ENCODE peak calls at places on chromosomes 4 and X, in four cellular contexts. A, G, Y and H are unnamed samples.

GRCh38 chrX:68763481-68763880 is 65.3 kb upstream of the EFNB1 start:
- DNase-seq in A (no peak), G (no peak), Y (no peak), H (no peak)

GRCh38 chr4:47862297-47862696 is 24.4 kb upstream of the CORIN start:
- DNase-seq in A (peak), G (no peak), Y (no peak), H (no peak)

GRCh38 chr4:162274354-162274753 is 110.6 kb upstream of the FSTL5 start:
- DNase-seq in A (no peak), G (peak), Y (no peak), H (no peak)

GRCh38 chr4:175176710-175177109 is 258.6 kb downstream of the ADAM29 start:
- DNase-seq in A (no peak), G (no peak), Y (no peak), H (no peak)

GRCh38 chrX:149825424-149825823 is 43.7 kb downstream of the MAGEA9 start:
- DNase-seq in A (no peak), G (no peak), Y (no peak), H (no peak)

GRCh38 chr4:80091184-80091583 is 18.2 kb upstream of the ANTXR2 start:
- DNase-seq in A (no peak), G (no peak), Y (no peak), H (no peak)

GRCh38 chrX:54641530-54641929 is 111.5 kb downstream of the GNL3L start:
- DNase-seq in A (no peak), G (no peak), Y (no peak), H (no peak)

GRCh38 chr4:4969298-4969697 is 50.0 kb downstream of the CYTL1 start:
- DNase-seq in A (no peak), G (no peak), Y (no peak), H (no peak)

GRCh38 chrX:30308263-30309138 is 689 bp downstream of the NR0B1 start:
- DNase-seq in A (no peak), G (peak), Y (peak), H (peak)

GRCh38 chr4:156193116-156193515 is 239.4 kb upstream of the CTSO start:
- DNase-seq in A (no peak), G (no peak), Y (no peak), H (no peak)

GRCh38 chrX:136768469-136769084 is 12.2 kb downstream of the ARHGEF6 start:
- DNase-seq in A (peak), G (peak), Y (peak), H (peak)

GRCh38 chr4:119628281-119629141 is at the start of gene PDE5A:
- DNase-seq in A (peak), G (peak), Y (peak), H (peak)

GRCh38 chr4:55553442-55553841 is 6.7 kb upstream of the CLOCK start:
- DNase-seq in A (no peak), G (no peak), Y (peak), H (no peak)

GRCh38 chrX:25012793-25013592 is 2.8 kb downstream of the ARX start:
- DNase-seq in A (no peak), G (no peak), Y (no peak), H (no peak)

GRCh38 chrX:154436597-154437397 is at the start of gene GDI1:
- DNase-seq in A (peak), G (peak), Y (peak), H (peak)

GRCh38 chrX:68045008-68045577 is 388.2 kb downstream of the OPHN1 start:
- DNase-seq in A (peak), G (no peak), Y (no peak), H (no peak)

GRCh38 chrX:108420481-108420880 is 17.7 kb downstream of the COL4A6 start:
- DNase-seq in A (no peak), G (no peak), Y (no peak), H (no peak)

GRCh38 chrX:71540801-71541545 is 8.1 kb downstream of the OGT start:
- DNase-seq in A (no peak), G (peak), Y (no peak), H (no peak)

GRCh38 chr4:98481167-98481566 is 177.2 kb downstream of the TSPAN5 start:
- DNase-seq in A (no peak), G (no peak), Y (no peak), H (no peak)

GRCh38 chrX:128106630-128107029 is 54.4 kb upstream of the ACTRT1 start:
- DNase-seq in A (no peak), G (no peak), Y (no peak), H (peak)

GRCh38 chrX:150224676-150225075 is 138.4 kb upstream of the MAMLD1 start:
- DNase-seq in A (no peak), G (no peak), Y (no peak), H (no peak)

GRCh38 chrX:24023972-24024664 is 2.9 kb downstream of the KLHL15 start:
- DNase-seq in A (no peak), G (no peak), Y (no peak), H (no peak)

GRCh38 chr4:55819634-55820033 is at the start of gene EXOC1L:
- DNase-seq in A (no peak), G (no peak), Y (peak), H (no peak)

GRCh38 chrX:51893931-51894696 is 691 bp downstream of the MAGED1 start:
- DNase-seq in A (no peak), G (no peak), Y (peak), H (no peak)

GRCh38 chr4:5524900-5525299 is 183.5 kb downstream of the EVC2 start:
- DNase-seq in A (no peak), G (no peak), Y (no peak), H (no peak)

GRCh38 chr4:146585761-146586333 is 52.8 kb upstream of the POU4F2 start:
- DNase-seq in A (peak), G (no peak), Y (no peak), H (no peak)

GRCh38 chrX:26851981-26852380 is 611.2 kb downstream of the PPP4R3C start:
- DNase-seq in A (no peak), G (no peak), Y (no peak), H (no peak)

GRCh38 chrX:23118890-23119527 is 119.2 kb downstream of the DDX53 start:
- DNase-seq in A (no peak), G (no peak), Y (no peak), H (no peak)

GRCh38 chr4:155828628-155829027 is 37.4 kb downstream of the ASIC5 start:
- DNase-seq in A (no peak), G (no peak), Y (no peak), H (no peak)

GRCh38 chrX:38657562-38657961 is 96.2 kb downstream of the TSPAN7 start:
- DNase-seq in A (no peak), G (no peak), Y (no peak), H (no peak)

GRCh38 chr4:113952452-113953029 is 26.9 kb downstream of the ARSJ start:
- DNase-seq in A (peak), G (peak), Y (no peak), H (peak)

GRCh38 chr4:144174401-144175067 is 34.0 kb upstream of the GYPA start:
- DNase-seq in A (peak), G (peak), Y (no peak), H (peak)

GRCh38 chr4:183758006-183758734 is 99.1 kb downstream of the TRAPPC11 start:
- DNase-seq in A (no peak), G (no peak), Y (no peak), H (no peak)

GRCh38 chrX:71128915-71129765 is 10.7 kb downstream of the MED12 start:
- DNase-seq in A (peak), G (peak), Y (peak), H (peak)

GRCh38 chrX:64097891-64098290 is 107.6 kb downstream of the AMER1 start:
- DNase-seq in A (no peak), G (no peak), Y (no peak), H (no peak)

GRCh38 chrX:64093761-64094160 is 111.7 kb downstream of the AMER1 start:
- DNase-seq in A (peak), G (no peak), Y (no peak), H (no peak)
- TF ChIP-seq CTCF in A (peak), G (peak), Y (no peak), H (no peak)

DNA sequence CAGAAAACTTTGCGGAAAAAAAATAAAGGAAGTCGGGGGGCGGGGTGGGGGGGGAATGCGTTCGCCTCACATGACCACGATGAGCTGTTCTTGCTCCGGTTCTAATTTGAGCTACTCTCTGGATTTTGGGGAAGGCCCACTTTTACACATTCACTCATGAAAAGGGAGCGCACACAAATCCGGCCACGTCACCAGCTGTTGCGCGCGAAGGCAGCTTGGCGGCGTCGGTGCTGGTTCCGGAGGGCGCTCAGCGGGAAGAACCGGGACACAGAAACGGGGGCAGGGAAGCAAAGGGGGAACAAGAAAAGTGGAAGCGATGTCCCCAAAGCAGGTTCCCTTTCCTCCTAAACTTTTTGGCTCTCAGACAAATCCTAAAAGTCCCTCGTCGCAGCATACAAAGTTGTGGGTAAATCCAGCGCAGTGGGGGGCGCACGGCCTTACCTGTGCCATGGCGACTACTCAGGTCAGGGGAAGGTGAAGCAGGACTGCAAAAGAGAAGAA is 590 bp downstream of the ANXA5 start:
- DNase-seq in A (peak), G (peak), Y (peak), H (peak)
- TF ChIP-seq CTCF in A (no peak), G (peak), Y (peak), H (no peak)

GRCh38 chr4:154277164-154277563 is 214.4 kb downstream of the DCHS2 start:
- DNase-seq in A (no peak), G (no peak), Y (no peak), H (no peak)
- TF ChIP-seq CTCF in A (no peak), G (no peak), Y (no peak), H (no peak)

DNA sequence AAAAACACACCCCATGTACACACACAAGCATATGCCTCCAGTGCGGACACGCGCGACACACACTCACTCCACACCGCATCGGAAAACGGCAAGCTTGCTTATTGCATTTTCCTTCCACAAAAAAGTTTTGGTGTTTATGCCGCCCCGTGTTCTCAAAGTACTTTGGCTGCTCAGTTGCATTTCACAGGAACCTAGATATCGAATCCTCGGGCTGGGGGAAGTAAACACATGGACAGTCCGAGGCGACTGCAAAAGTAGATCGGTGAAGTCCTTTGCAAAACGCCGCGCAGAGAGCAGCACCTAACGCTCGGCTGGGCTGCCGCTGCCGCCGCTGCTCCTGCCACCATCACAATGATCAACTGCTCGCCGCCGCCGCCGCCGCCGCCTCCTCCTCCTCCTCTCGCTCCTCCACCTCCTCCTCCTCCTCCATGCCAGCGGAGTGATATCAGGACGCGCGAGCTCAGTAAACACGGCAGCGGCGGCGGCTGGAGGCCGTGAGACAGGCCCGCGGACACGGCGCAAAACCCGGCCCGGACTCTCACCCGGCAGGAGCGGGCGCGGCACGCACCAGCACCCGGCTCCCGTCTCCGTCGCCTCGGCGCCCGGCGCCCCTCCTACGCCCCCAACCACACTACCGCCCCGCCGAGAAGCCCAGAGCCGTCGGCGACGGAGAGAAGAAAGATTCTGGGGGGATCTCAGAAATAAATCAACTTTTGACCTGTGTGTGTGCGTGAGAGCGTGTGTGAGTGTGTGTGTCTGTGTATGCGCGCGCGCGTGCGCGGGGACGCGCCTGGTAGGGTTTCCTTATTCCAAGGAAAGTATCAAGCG is at the start of gene MAML3:
- DNase-seq in A (peak), G (peak), Y (peak), H (peak)
- TF ChIP-seq CTCF in A (no peak), G (no peak), Y (no peak), H (no peak)

GRCh38 chr4:158170691-158171455 is 2.0 kb downstream of the GASK1B start:
- DNase-seq in A (no peak), G (peak), Y (peak), H (peak)
- TF ChIP-seq CTCF in A (peak), G (peak), Y (peak), H (peak)